ENCODE peak calls at places on chromosomes 12 and 14, in nine cellular contexts. X, I, R, D, S, C, P, N and B are unnamed samples.

GRCh38 chr14:36852853-36853634 is 191.4 kb downstream of the PAX9 start:
- DNase-seq in I (no peak), P (no peak), S (no peak), N (no peak), R (no peak), C (no peak), X (no peak), D (no peak), B (no peak)

GRCh38 chr14:77562681-77563080 is 53.8 kb downstream of the SPTLC2 start:
- DNase-seq in S (no peak), D (no peak), P (peak), I (no peak), R (no peak), C (no peak), N (no peak), X (no peak), B (no peak)

GRCh38 chr14:63857467-63858030 is 4.7 kb downstream of the SYNE2 start:
- DNase-seq in D (peak), C (no peak), S (no peak), N (no peak), X (no peak), R (no peak), P (no peak), I (peak), B (no peak)

GRCh38 chr12:31476437-31476836 is 114.5 kb downstream of the DENND5B start:
- DNase-seq in N (no peak), R (no peak), S (no peak), P (no peak), C (no peak), D (no peak), I (no peak), X (no peak), B (no peak)

GRCh38 chr14:55754471-55754870 is 174.5 kb downstream of the KTN1 start:
- DNase-seq in C (no peak), R (no peak), X (no peak), P (no peak), N (no peak), D (peak), I (peak), S (no peak), B (no peak)

GRCh38 chr12:109729837-109730200 is 16.2 kb downstream of the FAM222A start:
- DNase-seq in S (no peak), D (no peak), R (no peak), C (no peak), X (peak), P (no peak), I (no peak), N (no peak), B (no peak)

GRCh38 chr14:65949711-65950516 is 536.3 kb upstream of the CCDC196 start:
- DNase-seq in R (peak), X (no peak), D (peak), C (no peak), P (no peak), I (peak), S (peak), N (no peak), B (peak)

GRCh38 chr12:8709124-8709830 is 11.5 kb downstream of the RIMKLB start:
- DNase-seq in X (no peak), P (no peak), C (no peak), R (no peak), S (peak), D (no peak), I (peak), N (no peak), B (no peak)

GRCh38 chr14:26402126-26402525 is 195.7 kb downstream of the NOVA1 start:
- DNase-seq in R (no peak), N (no peak), S (no peak), X (no peak), D (no peak), C (no peak), I (no peak), P (no peak), B (no peak)

GRCh38 chr12:88145567-88146347 is 3.6 kb downstream of the TMTC3 start:
- DNase-seq in S (no peak), P (no peak), N (peak), R (no peak), X (no peak), D (peak), C (no peak), I (peak), B (no peak)

GRCh38 chr12:56723889-56724659 is 1.0 kb downstream of the NACA start:
- DNase-seq in X (no peak), I (peak), P (peak), C (peak), N (peak), S (no peak), R (no peak), D (peak), B (no peak)

GRCh38 chr12:68349083-68349700 is 17.0 kb upstream of the MDM1 start:
- DNase-seq in C (no peak), I (no peak), D (no peak), N (no peak), X (no peak), P (no peak), R (no peak), S (no peak), B (no peak)

GRCh38 chr14:77488558-77488957 is 10.1 kb downstream of the ISM2 start:
- DNase-seq in N (no peak), S (no peak), X (peak), R (no peak), P (no peak), I (no peak), D (no peak), C (no peak), B (no peak)

GRCh38 chr14:80211143-80212024 is at the start of gene DIO2:
- DNase-seq in N (peak), P (no peak), X (no peak), I (peak), D (no peak), R (no peak), C (no peak), S (no peak), B (no peak)

GRCh38 chr12:26268841-26269553 is 73.6 kb downstream of the SSPN start:
- DNase-seq in C (no peak), D (no peak), X (no peak), N (no peak), R (no peak), S (peak), I (no peak), P (no peak), B (no peak)

GRCh38 chr12:7061138-7061537 is 620 bp downstream of the C1S start:
- DNase-seq in C (peak), R (no peak), D (no peak), X (no peak), N (no peak), I (no peak), S (no peak), P (no peak), B (no peak)

GRCh38 chr12:98653866-98654493 is 8.9 kb downstream of the APAF1 start:
- DNase-seq in D (peak), C (no peak), X (no peak), P (peak), I (peak), R (no peak), S (peak), N (peak), B (peak)

GRCh38 chr12:12686472-12686871 is 9.5 kb downstream of the GPR19 start:
- DNase-seq in N (no peak), D (no peak), X (no peak), P (no peak), C (no peak), S (no peak), I (no peak), R (no peak), B (no peak)

GRCh38 chr12:30700216-30700900 is 4.7 kb upstream of the IPO8 start:
- DNase-seq in I (no peak), S (no peak), R (no peak), D (no peak), C (no peak), X (no peak), P (no peak), N (peak), B (no peak)

DNA sequence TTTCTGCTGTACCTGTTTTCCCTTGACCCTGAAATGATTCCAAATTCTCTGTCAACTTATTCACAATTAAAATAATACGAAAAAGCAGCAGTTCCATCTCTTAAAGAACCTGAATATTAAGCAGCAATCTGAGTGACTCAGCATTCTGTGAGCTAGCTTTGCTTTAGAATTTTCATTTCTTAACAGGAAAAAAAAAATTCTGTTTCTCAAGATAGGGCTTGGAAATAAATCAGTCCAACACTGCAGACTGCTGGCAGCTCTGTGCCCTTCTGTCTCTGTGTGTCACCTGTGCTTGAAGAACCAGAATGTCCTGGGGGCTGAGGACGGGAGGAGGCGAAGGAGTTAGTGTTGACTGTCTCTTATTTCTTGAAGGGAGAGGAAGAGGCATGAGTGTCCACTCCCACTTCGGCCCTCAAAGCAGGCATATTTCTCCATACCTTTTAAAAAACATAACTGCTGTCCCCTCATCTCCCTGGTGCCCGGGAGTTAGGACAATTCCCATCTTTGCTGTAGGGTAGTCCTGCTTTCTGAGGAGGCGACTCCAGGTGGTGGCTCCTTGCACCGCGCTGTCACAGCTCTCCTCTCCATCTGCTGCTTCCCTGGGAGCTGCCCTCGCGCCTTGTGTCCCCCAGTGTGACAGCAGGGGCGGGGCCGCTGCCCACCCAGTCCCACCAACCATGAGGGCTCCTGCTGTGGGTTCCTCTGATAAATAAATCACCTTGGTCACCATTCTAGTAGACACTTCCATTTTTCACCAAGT is 203.1 kb downstream of the CALM1 start:
- DNase-seq in P (no peak), I (peak), C (no peak), D (peak), X (no peak), R (no peak), S (peak), N (peak), B (no peak)
- TF ChIP-seq CTCF in P (no peak), I (peak), C (no peak), D (peak), X (no peak), R (no peak), S (no peak), N (peak), B (no peak)

DNA sequence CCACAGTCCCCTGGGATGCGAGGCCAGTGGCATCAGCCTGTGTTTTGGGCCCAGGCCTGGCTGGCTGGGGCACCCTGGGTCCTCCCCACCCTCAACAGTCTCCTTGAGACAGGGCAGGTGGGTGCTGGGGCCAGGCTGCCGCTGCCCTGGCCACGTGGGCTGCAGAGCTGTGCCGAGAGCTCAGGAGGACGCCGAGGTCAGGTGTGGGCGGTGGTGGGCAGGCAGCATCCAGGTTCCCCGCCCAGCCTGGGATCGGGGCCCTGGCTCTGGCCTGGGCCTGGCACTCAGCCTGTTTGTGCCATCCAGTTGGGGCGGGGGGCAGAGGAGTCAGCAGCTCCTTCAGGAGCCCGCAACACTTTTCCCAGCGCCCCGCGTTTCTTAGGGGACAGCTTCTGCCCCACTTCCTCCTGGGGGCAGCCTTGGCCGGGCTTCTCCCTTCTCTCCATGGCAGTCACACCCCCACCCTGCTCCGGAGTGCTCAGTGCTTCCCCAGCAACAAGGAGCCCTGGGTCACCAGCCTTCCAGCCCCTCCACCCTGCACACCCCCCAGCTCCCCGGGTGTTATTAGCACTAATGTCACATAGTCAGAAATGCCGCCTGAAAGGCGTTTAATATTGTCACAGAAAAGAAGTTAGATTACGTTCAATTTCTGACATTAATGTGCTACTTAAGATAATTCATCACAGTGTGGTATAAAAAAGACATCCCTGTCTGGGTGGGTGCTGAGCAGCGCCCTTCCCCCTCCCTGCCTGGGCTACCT is 30.8 kb downstream of the KIF26A start:
- DNase-seq in N (peak), R (no peak), P (no peak), C (no peak), D (no peak), X (no peak), I (no peak), S (no peak), B (no peak)
- TF ChIP-seq CTCF in N (no peak), R (no peak), P (no peak), C (no peak), D (no peak), X (no peak), I (no peak), S (no peak), B (no peak)

DNA sequence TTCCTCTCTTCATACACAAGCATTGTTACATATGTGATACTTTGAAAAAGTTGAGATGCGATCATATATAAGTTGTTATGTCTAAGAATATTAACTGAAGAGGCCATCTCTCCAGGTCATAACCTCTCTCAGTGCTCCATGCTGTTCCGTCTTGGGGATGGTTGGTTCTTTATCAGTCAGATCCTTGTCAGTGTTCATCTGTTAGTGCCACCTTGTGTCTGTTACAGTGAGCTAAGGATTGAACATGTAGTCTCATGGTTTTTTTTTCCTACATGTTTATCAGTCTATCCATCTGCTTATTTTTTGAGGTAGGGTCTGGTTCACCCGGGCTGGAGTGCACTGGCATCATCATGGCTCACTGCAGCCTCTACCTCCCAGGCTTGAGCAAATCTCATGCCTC is 30.5 kb downstream of the EP400 start:
- DNase-seq in S (no peak), D (no peak), I (peak), C (no peak), P (no peak), R (no peak), N (no peak), X (no peak), B (no peak)
- TF ChIP-seq CTCF in S (no peak), D (peak), I (no peak), C (no peak), P (no peak), R (no peak), N (peak), X (no peak), B (peak)

DNA sequence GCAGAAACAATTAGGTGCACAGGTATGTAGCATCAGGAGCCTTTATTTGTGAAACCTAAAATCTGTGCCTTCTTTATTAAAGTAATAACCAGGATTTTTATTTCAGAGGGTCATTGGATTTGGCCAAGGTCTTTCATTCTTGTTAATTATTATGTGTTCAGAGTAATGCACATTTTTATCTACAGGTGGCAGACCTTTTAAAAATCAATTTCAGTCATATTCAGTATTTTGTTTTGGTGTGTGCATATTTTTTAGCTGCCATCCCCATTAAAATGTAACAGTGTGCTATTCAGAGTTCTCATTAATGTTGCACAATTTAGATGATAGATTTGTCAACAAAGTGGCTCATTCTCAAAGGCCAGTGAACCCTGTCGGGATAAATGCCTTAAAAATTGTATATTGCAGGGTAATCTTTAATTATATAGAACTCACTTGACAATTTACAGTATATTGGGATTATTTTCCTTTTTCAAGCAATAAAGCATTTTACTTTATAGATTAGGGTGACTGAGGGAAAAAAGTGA is 319.3 kb upstream of the SOX5 start:
- DNase-seq in X (no peak), N (no peak), I (peak), S (no peak), P (no peak), R (no peak), C (no peak), D (no peak), B (no peak)
- TF ChIP-seq CTCF in X (no peak), N (no peak), I (no peak), S (no peak), P (peak), R (no peak), C (no peak), D (peak), B (no peak)

DNA sequence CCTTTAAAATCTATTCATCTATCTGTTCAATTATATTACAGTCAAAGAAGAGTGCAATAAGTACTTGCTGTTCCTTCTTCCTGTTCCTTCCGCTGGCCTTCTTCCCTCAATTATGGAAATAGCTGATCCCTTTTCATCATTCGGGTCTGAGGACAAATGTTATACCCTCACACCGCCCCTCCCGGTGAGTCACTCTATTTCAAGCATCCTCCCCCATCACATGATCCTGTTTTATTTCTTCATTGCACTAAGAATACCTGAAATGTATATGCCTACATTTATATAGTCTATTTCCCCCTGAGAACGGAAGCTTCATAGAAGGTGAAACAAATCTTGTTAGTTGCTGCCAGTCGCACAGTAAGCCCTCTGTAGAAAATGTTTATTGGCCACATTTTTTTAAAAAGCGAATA is 2.5 kb downstream of the SLC38A1 start:
- DNase-seq in R (no peak), N (peak), I (peak), P (no peak), D (peak), C (no peak), X (no peak), S (peak), B (no peak)
- TF ChIP-seq CTCF in R (no peak), N (no peak), I (no peak), P (no peak), D (no peak), C (no peak), X (no peak), S (no peak), B (no peak)

DNA sequence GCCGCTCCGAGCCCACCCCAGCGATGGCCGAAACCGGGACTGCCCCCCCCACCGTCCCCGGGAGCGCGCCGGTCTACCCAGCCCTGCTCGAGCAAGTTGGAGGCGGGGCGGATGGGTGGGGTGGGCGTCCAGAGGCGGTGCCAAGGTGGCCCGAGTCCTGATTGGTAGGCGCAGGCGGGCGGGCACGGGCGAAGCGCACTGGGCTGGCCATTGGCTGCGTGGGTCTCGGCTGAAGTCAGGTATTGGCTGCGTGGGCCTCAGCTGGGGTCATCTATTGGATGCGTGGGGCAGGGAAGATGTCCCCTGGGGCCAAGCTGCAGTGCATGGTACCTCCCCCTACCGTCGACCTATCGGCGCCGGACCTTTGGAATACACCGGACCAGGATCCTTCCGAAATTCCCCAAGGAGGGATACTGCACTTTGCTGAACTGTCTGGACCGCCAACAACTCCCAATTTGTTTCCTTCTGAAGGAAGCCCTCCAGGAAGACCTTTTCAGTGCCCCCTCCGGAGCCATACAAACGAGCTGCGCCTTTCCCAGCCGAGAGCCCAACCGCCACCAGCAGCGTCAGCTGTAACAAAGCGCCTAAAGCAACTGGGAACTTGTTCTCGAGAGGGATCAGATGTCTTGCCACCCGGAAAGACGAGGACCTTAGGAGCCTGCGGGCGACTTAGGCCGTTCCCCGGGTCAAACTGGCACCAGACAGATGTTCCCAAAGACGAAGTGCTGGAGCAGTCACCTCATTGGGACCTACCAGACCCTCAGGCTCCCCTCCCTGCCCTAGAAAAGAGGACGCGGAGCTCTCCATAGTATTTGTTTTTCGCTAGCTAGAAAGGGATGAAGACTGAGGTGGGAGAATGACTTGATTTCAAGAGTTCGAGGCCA is at the start of gene HOMEZ:
- DNase-seq in D (peak), S (peak), R (peak), I (peak), P (peak), N (peak), X (peak), C (peak), B (peak)
- TF ChIP-seq CTCF in D (peak), S (no peak), R (no peak), I (no peak), P (peak), N (peak), X (peak), C (peak), B (no peak)

DNA sequence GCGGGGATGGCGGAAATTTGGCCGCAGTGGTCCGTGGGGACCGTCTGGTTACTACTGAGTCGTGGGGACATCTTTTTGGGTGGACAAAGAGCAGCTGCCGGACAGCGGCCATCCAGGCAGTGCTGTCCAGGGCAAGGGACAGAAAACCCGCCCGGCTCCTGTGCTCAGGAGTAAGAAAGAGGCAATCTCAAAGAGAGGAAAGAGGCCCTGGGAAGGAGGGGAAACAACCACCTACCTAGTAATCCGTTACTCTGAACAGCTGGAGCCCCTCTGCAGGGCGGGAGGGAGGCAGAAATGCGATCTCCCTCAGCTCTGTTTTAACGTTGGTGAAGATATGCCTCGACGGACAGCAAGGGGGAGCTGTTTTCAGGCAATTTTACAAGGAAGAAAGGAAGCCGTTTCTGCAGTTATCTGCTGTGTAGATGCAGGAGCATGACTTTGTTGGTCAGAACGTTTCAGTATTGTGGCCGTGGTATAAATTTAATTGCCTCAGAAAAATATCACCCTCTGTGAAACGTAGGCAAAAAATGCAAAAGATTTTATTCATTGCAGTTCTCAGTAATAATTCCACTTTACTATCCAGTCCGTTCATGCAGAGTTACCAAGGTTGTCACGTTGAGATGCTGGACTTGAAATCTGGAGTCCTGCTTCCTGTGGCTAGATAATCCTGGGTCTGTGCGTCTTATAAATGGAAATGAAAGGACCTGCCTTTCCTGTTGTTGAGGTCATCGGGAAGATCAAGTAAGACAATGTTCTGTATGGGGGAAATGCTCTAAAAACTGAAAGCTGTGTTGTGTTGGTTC is 1.1 kb upstream of the AVPR1A start:
- DNase-seq in P (peak), X (no peak), C (no peak), R (peak), S (peak), I (peak), D (peak), N (peak), B (peak)
- TF ChIP-seq CTCF in P (peak), X (peak), C (no peak), R (peak), S (peak), I (peak), D (peak), N (peak), B (peak)